ENCODE peak calls at places on chromosomes 7 and 10, in six cellular contexts. J is lower leg skin; F is activated CD8-positive, alpha-beta T cell treated with anti-CD3 and anti-CD28 coated beads for 36 hours; R is cardiac muscle cell; V is spleen; C is progenitor cell of endocrine pancreas. B is an unnamed sample.

GRCh38 chr10:76350583-76350982 is 919.2 kb downstream of the LRMDA start:
- DNase-seq in J (no peak), F (no peak), R (no peak), V (no peak), C (no peak), B (peak)

GRCh38 chr7:65404020-65404419 is 30.4 kb downstream of the ZNF92 start:
- DNase-seq in J (no peak), F (no peak), R (no peak), V (no peak), C (no peak), B (no peak)

GRCh38 chr10:92052088-92052487 is 128.5 kb downstream of the BTAF1 start:
- DNase-seq in J (no peak), F (no peak), R (no peak), V (no peak), C (no peak), B (no peak)

GRCh38 chr10:103276941-103277712 is at the start of gene INA:
- DNase-seq in J (no peak), F (peak), R (peak), V (no peak), C (peak), B (no peak)

GRCh38 chr10:78995977-78996355 is 72.8 kb upstream of the ZMIZ1 start:
- DNase-seq in J (no peak), F (no peak), R (no peak), V (no peak), C (no peak), B (no peak)

GRCh38 chr7:17898111-17898510 is 42.2 kb downstream of the SNX13 start:
- DNase-seq in J (no peak), F (no peak), R (no peak), V (no peak), C (no peak), B (no peak)

GRCh38 chr7:34315032-34315431 is 343.0 kb upstream of the NPSR1 start:
- DNase-seq in J (no peak), F (no peak), R (no peak), V (no peak), C (no peak), B (no peak)

GRCh38 chr7:149598721-149599308 is 101.2 kb upstream of the ZNF746 start:
- DNase-seq in J (no peak), F (peak), R (peak), V (no peak), C (no peak), B (peak)

GRCh38 chr7:47291461-47292051 is 290.4 kb downstream of the TNS3 start:
- DNase-seq in J (peak), F (peak), R (no peak), V (no peak), C (no peak), B (peak)

GRCh38 chr7:75987805-75988630 is 6.4 kb downstream of the TMEM120A start:
- DNase-seq in J (no peak), F (no peak), R (no peak), V (peak), C (no peak), B (no peak)

GRCh38 chr7:127782550-127783266 is 130.7 kb downstream of the SND1 start:
- DNase-seq in J (no peak), F (no peak), R (peak), V (no peak), C (no peak), B (no peak)

GRCh38 chr7:102289051-102289450 is 2.4 kb downstream of the SH2B2 start:
- DNase-seq in J (no peak), F (no peak), R (no peak), V (peak), C (no peak), B (no peak)

GRCh38 chr10:94042001-94042813 is 48.5 kb downstream of the PLCE1 start:
- DNase-seq in J (no peak), F (no peak), R (no peak), V (no peak), C (no peak), B (peak)

GRCh38 chr7:114533151-114533550 is 118.5 kb downstream of the FOXP2 start:
- DNase-seq in J (no peak), F (no peak), R (no peak), V (no peak), C (no peak), B (no peak)

GRCh38 chr10:75042292-75042974 is 69.0 kb upstream of the SAMD8 start:
- DNase-seq in J (no peak), F (no peak), R (peak), V (no peak), C (no peak), B (no peak)

GRCh38 chr7:39589323-39590111 is 23.3 kb downstream of the YAE1 start:
- DNase-seq in J (peak), F (peak), R (peak), V (no peak), C (no peak), B (peak)

GRCh38 chr7:13278020-13278419 is 590.6 kb downstream of the ARL4A start:
- DNase-seq in J (no peak), F (no peak), R (no peak), V (no peak), C (no peak), B (no peak)

GRCh38 chr7:90723866-90724265 is 127.7 kb downstream of the CDK14 start:
- DNase-seq in J (no peak), F (no peak), R (no peak), V (no peak), C (no peak), B (no peak)

GRCh38 chr7:21167942-21168341 is 259.9 kb upstream of the SP4 start:
- DNase-seq in J (no peak), F (no peak), R (no peak), V (no peak), C (no peak), B (no peak)

GRCh38 chr10:11901454-11902431 is 78.6 kb downstream of the PROSER2 start:
- DNase-seq in J (no peak), F (peak), R (peak), V (peak), C (no peak), B (peak)

GRCh38 chr7:98078197-98078870 is 28.3 kb upstream of the LMTK2 start:
- DNase-seq in J (no peak), F (no peak), R (no peak), V (no peak), C (no peak), B (no peak)

GRCh38 chr10:93573051-93573909 is 6.8 kb downstream of the FFAR4 start:
- DNase-seq in J (no peak), F (no peak), R (no peak), V (no peak), C (no peak), B (no peak)

GRCh38 chr7:118918556-118918955 is 694.1 kb downstream of the ANKRD7 start:
- DNase-seq in J (no peak), F (no peak), R (peak), V (no peak), C (no peak), B (peak)
- TF ChIP-seq CTCF in J (no peak), F (no peak), R (no peak), V (no peak), C (peak), B (peak)

DNA sequence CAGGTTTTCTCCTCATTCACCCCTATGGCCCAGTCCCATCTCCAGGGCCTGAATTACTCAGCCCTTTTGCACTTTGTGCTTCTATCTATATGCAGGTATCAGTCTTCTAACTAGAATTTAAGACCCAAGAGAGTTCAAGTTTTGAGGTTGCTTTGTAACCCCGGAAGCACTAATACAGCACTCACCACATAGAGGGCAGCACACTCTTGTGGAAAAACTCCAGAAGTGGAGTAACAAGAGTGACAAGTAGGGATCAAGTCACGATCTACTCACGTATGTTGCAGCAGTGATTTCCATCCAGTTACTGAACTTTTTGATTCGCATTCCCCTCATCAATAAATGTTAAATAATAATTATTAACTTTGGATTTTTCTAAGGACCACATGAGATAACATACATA is 151.0 kb downstream of the CHCHD3 start:
- DNase-seq in J (no peak), F (no peak), R (peak), V (no peak), C (no peak), B (peak)
- TF ChIP-seq CTCF in J (no peak), F (no peak), R (peak), V (no peak), C (peak), B (no peak)

GRCh38 chr10:110222896-110223675 is 15.7 kb downstream of the MXI1 start:
- DNase-seq in J (no peak), F (no peak), R (no peak), V (no peak), C (no peak), B (no peak)
- TF ChIP-seq CTCF in J (no peak), F (no peak), R (no peak), V (no peak), C (no peak), B (no peak)

GRCh38 chr7:140176811-140177702 is at the start of gene KDM7A:
- DNase-seq in J (peak), F (peak), R (peak), V (peak), C (peak), B (peak)
- TF ChIP-seq CTCF in J (peak), F (no peak), R (no peak), V (peak), C (no peak), B (no peak)

GRCh38 chr10:71735709-71736569 is 16.4 kb upstream of the C10orf105 start:
- DNase-seq in J (no peak), F (peak), R (no peak), V (peak), C (no peak), B (peak)
- TF ChIP-seq CTCF in J (no peak), F (no peak), R (no peak), V (no peak), C (no peak), B (no peak)

B was measured in MCF 10A.